ENCODE peak calls at places on chromosomes 6 and 20, in nine cellular contexts. H is HCEC 1CT; X is amygdala; Q is choroid plexus epithelial cell; V is substantia nigra; T is CMK; S is T-cell; C is effector memory CD8-positive, alpha-beta T cell; G is endothelial cell. E is an unnamed sample.
A peak's percentile ranks its signal among the peaks of the same experiment; 100 is the strongest.

GRCh38 chr6:52598123-52598823 is 21.4 kb upstream of the TRAM2 start:
- DNase-seq in V (peak; percentile 36), C (peak; percentile 11), Q (peak; percentile 80), G (peak; percentile 68), S (no peak), X (peak; percentile 10), H (peak; percentile 81), T (no peak), E (peak; percentile 66)

GRCh38 chr20:49724637-49725606 is 11.2 kb upstream of the B4GALT5 start:
- DNase-seq in T (peak; percentile 70), S (no peak), C (no peak), G (no peak), V (no peak), X (no peak), H (peak; percentile 48), Q (peak; percentile 85), E (peak; percentile 62)

GRCh38 chr6:106461084-106461483 is 100.6 kb downstream of the CRYBG1 start:
- DNase-seq in T (no peak), C (no peak), V (no peak), Q (no peak), G (no peak), H (no peak), X (no peak), S (no peak), E (no peak)

GRCh38 chr6:13241364-13241763 is 87.0 kb downstream of the TBC1D7 start:
- DNase-seq in Q (no peak), S (no peak), T (no peak), V (no peak), H (no peak), C (no peak), G (no peak), X (no peak), E (no peak)

GRCh38 chr6:2344319-2344905 is 99.0 kb upstream of the GMDS start:
- DNase-seq in C (no peak), T (no peak), S (no peak), X (no peak), G (no peak), H (no peak), Q (no peak), V (no peak), E (no peak)

GRCh38 chr6:130376921-130377320 is 11.1 kb downstream of the TMEM200A start:
- DNase-seq in C (no peak), X (no peak), V (no peak), T (no peak), G (no peak), H (no peak), Q (peak; percentile 41), S (no peak), E (no peak)

GRCh38 chr20:4459081-4459480 is 262.6 kb upstream of the PRND start:
- DNase-seq in H (no peak), C (no peak), V (no peak), G (no peak), X (no peak), S (no peak), Q (no peak), T (no peak), E (no peak)

GRCh38 chr6:130903007-130903406 is 75.8 kb downstream of the SMLR1 start:
- DNase-seq in X (no peak), G (no peak), C (no peak), Q (peak; percentile 12), V (no peak), S (no peak), H (no peak), T (no peak), E (no peak)

GRCh38 chr20:37845261-37845681 is 57.7 kb upstream of the VSTM2L start:
- DNase-seq in T (no peak), G (no peak), S (no peak), X (no peak), C (no peak), Q (no peak), H (no peak), V (no peak), E (no peak)

GRCh38 chr20:22489614-22490286 is 94.6 kb downstream of the FOXA2 start:
- DNase-seq in T (no peak), V (no peak), S (no peak), C (no peak), G (no peak), H (no peak), Q (no peak), X (no peak), E (no peak)

GRCh38 chr20:47854687-47855212 is 69.5 kb upstream of the SULF2 start:
- DNase-seq in V (no peak), G (peak; percentile 18), Q (peak; percentile 81), T (peak; percentile 4), H (no peak), X (no peak), S (no peak), C (no peak), E (no peak)

GRCh38 chr6:129901910-129902309 is 40.8 kb upstream of the TMEM244 start:
- DNase-seq in S (no peak), V (no peak), G (no peak), T (no peak), H (no peak), X (no peak), Q (peak; percentile 44), C (no peak), E (no peak)

GRCh38 chr20:31572042-31572700 is 32.9 kb upstream of the ID1 start:
- DNase-seq in C (no peak), V (no peak), T (no peak), H (no peak), G (no peak), X (peak; percentile 58), S (no peak), Q (no peak), E (no peak)

GRCh38 chr6:128005009-128005408 is 104.2 kb upstream of the THEMIS start:
- DNase-seq in V (no peak), G (no peak), Q (peak; percentile 39), H (no peak), C (no peak), T (no peak), X (no peak), S (no peak), E (no peak)

GRCh38 chr6:39166189-39166917 is 51.4 kb upstream of the SAYSD1 start:
- DNase-seq in C (peak; percentile 80), Q (peak; percentile 69), G (peak; percentile 94), H (no peak), V (peak; percentile 78), T (peak; percentile 68), S (peak; percentile 54), X (peak; percentile 42), E (peak; percentile 85)

GRCh38 chr6:149806127-149806526 is 56.6 kb downstream of the PCMT1 start:
- DNase-seq in G (no peak), H (no peak), Q (no peak), S (no peak), X (no peak), V (no peak), T (no peak), C (no peak), E (no peak)

GRCh38 chr20:63314566-63315239 is 21.7 kb downstream of the COL20A1 start:
- DNase-seq in T (no peak), C (no peak), V (no peak), Q (no peak), X (no peak), S (no peak), G (no peak), H (no peak), E (peak; percentile 28)

GRCh38 chr6:130050230-130050629 is 31.8 kb downstream of the L3MBTL3 start:
- DNase-seq in V (no peak), T (no peak), S (no peak), X (no peak), G (no peak), H (no peak), Q (peak; percentile 59), C (no peak), E (no peak)

GRCh38 chr20:45392733-45393132 is 14.6 kb upstream of the TP53TG5 start:
- DNase-seq in H (no peak), Q (no peak), T (no peak), C (no peak), S (no peak), G (no peak), X (peak; percentile 43), V (no peak), E (no peak)

GRCh38 chr20:32355417-32355841 is 2.7 kb upstream of the ASXL1 start:
- DNase-seq in S (no peak), G (no peak), C (no peak), V (no peak), T (no peak), X (no peak), H (no peak), Q (no peak), E (no peak)

GRCh38 chr20:21391495-21392298 is 5.6 kb downstream of the NKX2-4 start:
- DNase-seq in S (no peak), C (no peak), X (no peak), V (no peak), G (peak; percentile 44), T (no peak), H (no peak), Q (no peak), E (no peak)

GRCh38 chr6:144582939-144583613 is 297.9 kb downstream of the UTRN start:
- DNase-seq in X (peak; percentile 2), V (peak; percentile 19), T (no peak), G (peak; percentile 30), H (peak; percentile 19), C (peak; percentile 38), Q (peak; percentile 44), S (peak; percentile 35), E (no peak)

GRCh38 chr20:44051661-44052000 is 135.4 kb downstream of the JPH2 start:
- DNase-seq in H (no peak), Q (no peak), T (no peak), S (no peak), C (no peak), G (no peak), V (no peak), X (no peak), E (no peak)

GRCh38 chr6:53928641-53929339 is 134.0 kb downstream of the LRRC1 start:
- DNase-seq in S (no peak), X (no peak), H (peak; percentile 33), V (no peak), C (no peak), G (no peak), Q (no peak), T (no peak), E (no peak)

GRCh38 chr20:13302647-13303425 is 81.8 kb downstream of the ISM1 start:
- DNase-seq in S (peak; percentile 8), Q (peak; percentile 39), X (no peak), V (peak; percentile 13), G (peak; percentile 26), T (no peak), C (no peak), H (no peak), E (no peak)

GRCh38 chr6:162108041-162108440 is 619.5 kb downstream of the PRKN start:
- DNase-seq in H (no peak), X (no peak), T (no peak), S (no peak), V (no peak), G (no peak), C (no peak), Q (no peak), E (no peak)

GRCh38 chr6:170074907-170075306 is 216.0 kb downstream of the DLL1 start:
- DNase-seq in S (no peak), V (no peak), C (no peak), G (no peak), T (no peak), Q (no peak), X (no peak), H (no peak), E (peak; percentile 6)

GRCh38 chr6:24935753-24936152 is at the start of gene RIPOR2:
- DNase-seq in X (no peak), V (no peak), S (peak; percentile 76), T (no peak), H (no peak), C (peak; percentile 67), Q (peak; percentile 15), G (peak; percentile 52), E (no peak)

GRCh38 chr6:166411721-166412151 is 29.0 kb upstream of the MPC1 start:
- DNase-seq in H (no peak), C (peak; percentile 40), Q (no peak), X (no peak), V (no peak), G (no peak), S (peak; percentile 21), T (no peak), E (no peak)

GRCh38 chr6:15827492-15828255 is 164.8 kb upstream of the DTNBP1 start:
- DNase-seq in C (no peak), H (no peak), T (no peak), Q (no peak), X (no peak), G (no peak), V (no peak), S (no peak), E (no peak)

GRCh38 chr6:149876241-149876933 is 12.2 kb upstream of the LRP11 start:
- DNase-seq in Q (no peak), V (no peak), C (no peak), G (no peak), T (no peak), H (no peak), X (no peak), S (no peak), E (no peak)

E was measured in ovary.